ENCODE peak calls at places on chromosomes 3 and 15, in ten cellular contexts. H is stimulated activated CD4-positive, alpha-beta T cell treated with anti-CD3 and anti-CD28 coated beads, Interleukin-1b, Interleukin-23, amount 100 ng/mL, for 24 hours; O is fibroblast of gingiva; L is AG09319; A is C1 segment of cervical spinal cord; M is H7; X is NCI-H774; G is astrocyte of the hippocampus; W is naive thymus-derived CD8-positive, alpha-beta T cell; Z is esophagus squamous epithelium. P is an unnamed sample.

GRCh38 chr3:8984081-8984480 is 20.8 kb upstream of the RAD18 start:
- DNase-seq in H (no peak), O (no peak), X (no peak), W (no peak), G (no peak), L (no peak), Z (no peak), A (no peak), M (no peak), P (no peak)

GRCh38 chr3:182007441-182007840 is 295.7 kb downstream of the SOX2 start:
- DNase-seq in H (no peak), L (no peak), O (no peak), G (no peak), Z (no peak), W (no peak), A (no peak), M (no peak), X (no peak), P (no peak)

GRCh38 chr15:50943623-50944022 is 35.1 kb downstream of the AP4E1 start:
- DNase-seq in O (peak; percentile 3), Z (no peak), A (no peak), M (no peak), L (no peak), W (no peak), H (no peak), G (no peak), X (no peak), P (no peak)

GRCh38 chr3:78506581-78507195 is 1261.1 kb downstream of the ROBO1 start:
- DNase-seq in M (no peak), Z (no peak), O (no peak), A (no peak), X (no peak), H (no peak), G (peak; percentile 52), W (no peak), L (no peak), P (no peak)

GRCh38 chr15:94322141-94322540 is 90.8 kb downstream of the MCTP2 start:
- DNase-seq in X (no peak), L (no peak), H (no peak), W (no peak), Z (no peak), G (no peak), O (no peak), M (no peak), A (no peak), P (no peak)

GRCh38 chr3:40653878-40654277 is 129.1 kb downstream of the ZNF621 start:
- DNase-seq in G (no peak), X (no peak), L (no peak), W (no peak), H (no peak), O (no peak), A (no peak), M (no peak), Z (no peak), P (no peak)

GRCh38 chr3:143090486-143090885 is 29.1 kb upstream of the CHST2 start:
- DNase-seq in A (peak; percentile 23), X (no peak), H (no peak), L (no peak), Z (no peak), G (peak; percentile 53), O (no peak), W (no peak), M (no peak), P (no peak)

GRCh38 chr15:63054985-63055384 is 12.4 kb downstream of the TPM1 start:
- DNase-seq in L (no peak), X (no peak), G (peak; percentile 31), A (no peak), Z (no peak), M (no peak), O (no peak), W (no peak), H (no peak), P (no peak)

GRCh38 chr15:89903015-89903857 is 9.4 kb upstream of the AP3S2 start:
- DNase-seq in M (no peak), O (no peak), A (no peak), W (no peak), G (no peak), Z (no peak), H (no peak), X (no peak), L (no peak), P (no peak)

GRCh38 chr3:184778426-184779332 is 33.3 kb upstream of the VPS8 start:
- DNase-seq in Z (no peak), L (no peak), W (no peak), X (peak; percentile 16), A (no peak), G (no peak), M (no peak), H (no peak), O (no peak), P (no peak)

GRCh38 chr15:100202309-100202943 is 139.3 kb downstream of the ADAMTS17 start:
- DNase-seq in Z (no peak), H (no peak), X (no peak), G (no peak), O (no peak), L (no peak), W (no peak), A (no peak), M (no peak), P (no peak)

GRCh38 chr3:112688819-112689218 is 47.9 kb upstream of the CCDC80 start:
- DNase-seq in H (no peak), A (no peak), W (no peak), G (peak; percentile 22), X (no peak), L (no peak), O (no peak), M (no peak), Z (no peak), P (no peak)

GRCh38 chr3:167852216-167852615 is 116.7 kb downstream of the SERPINI1 start:
- DNase-seq in H (no peak), W (no peak), O (peak; percentile 65), M (no peak), Z (no peak), L (no peak), X (no peak), G (no peak), A (no peak), P (no peak)

GRCh38 chr3:122519693-122520092 is 5.0 kb upstream of the KPNA1 start:
- DNase-seq in M (no peak), X (no peak), Z (no peak), L (no peak), O (peak; percentile 48), A (no peak), G (no peak), H (no peak), W (no peak), P (no peak)

GRCh38 chr3:29265673-29266072 is 15.2 kb upstream of the RBMS3 start:
- DNase-seq in A (no peak), L (no peak), H (no peak), O (no peak), M (no peak), G (no peak), Z (no peak), X (no peak), W (no peak), P (no peak)

GRCh38 chr3:49020335-49021212 is 1.3 kb upstream of the NDUFAF3 start:
- DNase-seq in G (peak; percentile 41), Z (no peak), W (no peak), O (no peak), A (peak; percentile 58), M (peak; percentile 88), X (no peak), H (no peak), L (no peak), P (peak; percentile 68)

P was measured in mucosa of descending colon.